ENCODE peak calls at places on chromosomes 7 and 10, in eight cellular contexts. One of them, this sample, is unnamed.
A peak's percentile ranks its signal among the peaks of the same experiment; 100 is the strongest.

GRCh38 chr10:90925078-90926029 is 4.5 kb upstream of the ANKRD1 start:
- DNase-seq in cardiac fibroblast: no peak
- DNase-seq in C1 segment of cervical spinal cord: no peak
- DNase-seq in right cardiac atrium: no peak
- DNase-seq in GDM1: no peak
- DNase-seq in transverse colon: no peak
- DNase-seq in anterior cingulate cortex: no peak
- DNase-seq in NCI-H1105 treated with DMSO at 0.1 percent for 48 hours: no peak
- DNase-seq in this sample: no peak

GRCh38 chr10:89369142-89370105 is 8.4 kb upstream of the IFIT1B start:
- DNase-seq in cardiac fibroblast: peak; percentile 72
- DNase-seq in C1 segment of cervical spinal cord: peak; percentile 26
- DNase-seq in right cardiac atrium: no peak
- DNase-seq in GDM1: peak; percentile 7
- DNase-seq in transverse colon: no peak
- DNase-seq in anterior cingulate cortex: no peak
- DNase-seq in NCI-H1105 treated with DMSO at 0.1 percent for 48 hours: peak; percentile 8
- DNase-seq in this sample: no peak

GRCh38 chr7:24757799-24758275 is 573 bp upstream of the GSDME start:
- DNase-seq in cardiac fibroblast: peak; percentile 50
- DNase-seq in C1 segment of cervical spinal cord: no peak
- DNase-seq in right cardiac atrium: no peak
- DNase-seq in GDM1: no peak
- DNase-seq in transverse colon: no peak
- DNase-seq in anterior cingulate cortex: no peak
- DNase-seq in NCI-H1105 treated with DMSO at 0.1 percent for 48 hours: no peak
- DNase-seq in this sample: no peak

GRCh38 chr7:81462672-81463071 is 307.2 kb downstream of the HGF start:
- DNase-seq in cardiac fibroblast: peak; percentile 88
- DNase-seq in C1 segment of cervical spinal cord: no peak
- DNase-seq in right cardiac atrium: no peak
- DNase-seq in GDM1: no peak
- DNase-seq in transverse colon: no peak
- DNase-seq in anterior cingulate cortex: no peak
- DNase-seq in NCI-H1105 treated with DMSO at 0.1 percent for 48 hours: no peak
- DNase-seq in this sample: no peak

GRCh38 chr7:78576196-78576595 is 777.6 kb downstream of the PHTF2 start:
- DNase-seq in cardiac fibroblast: peak; percentile 39
- DNase-seq in C1 segment of cervical spinal cord: no peak
- DNase-seq in right cardiac atrium: no peak
- DNase-seq in GDM1: no peak
- DNase-seq in transverse colon: no peak
- DNase-seq in anterior cingulate cortex: no peak
- DNase-seq in NCI-H1105 treated with DMSO at 0.1 percent for 48 hours: no peak
- DNase-seq in this sample: no peak

GRCh38 chr10:3486346-3487065 is 298.5 kb downstream of the KLF6 start:
- DNase-seq in cardiac fibroblast: peak; percentile 48
- DNase-seq in C1 segment of cervical spinal cord: no peak
- DNase-seq in right cardiac atrium: no peak
- DNase-seq in GDM1: no peak
- DNase-seq in transverse colon: peak; percentile 92
- DNase-seq in anterior cingulate cortex: no peak
- DNase-seq in NCI-H1105 treated with DMSO at 0.1 percent for 48 hours: peak; percentile 14
- DNase-seq in this sample: no peak

GRCh38 chr7:20798081-20798693 is 11.5 kb upstream of the SP8 start:
- DNase-seq in cardiac fibroblast: no peak
- DNase-seq in C1 segment of cervical spinal cord: no peak
- DNase-seq in right cardiac atrium: peak; percentile 72
- DNase-seq in GDM1: no peak
- DNase-seq in transverse colon: peak; percentile 69
- DNase-seq in anterior cingulate cortex: no peak
- DNase-seq in NCI-H1105 treated with DMSO at 0.1 percent for 48 hours: peak; percentile 66
- DNase-seq in this sample: no peak

GRCh38 chr10:521844-522243 is 167.6 kb downstream of the DIP2C start:
- DNase-seq in cardiac fibroblast: no peak
- DNase-seq in C1 segment of cervical spinal cord: peak; percentile 41
- DNase-seq in right cardiac atrium: peak; percentile 69
- DNase-seq in GDM1: no peak
- DNase-seq in transverse colon: no peak
- DNase-seq in anterior cingulate cortex: no peak
- DNase-seq in NCI-H1105 treated with DMSO at 0.1 percent for 48 hours: no peak
- DNase-seq in this sample: peak; percentile 87

GRCh38 chr10:132133005-132133404 is 53.7 kb upstream of the DPYSL4 start:
- DNase-seq in cardiac fibroblast: no peak
- DNase-seq in C1 segment of cervical spinal cord: peak; percentile 26
- DNase-seq in right cardiac atrium: peak; percentile 44
- DNase-seq in GDM1: no peak
- DNase-seq in transverse colon: no peak
- DNase-seq in anterior cingulate cortex: peak; percentile 25
- DNase-seq in NCI-H1105 treated with DMSO at 0.1 percent for 48 hours: no peak
- DNase-seq in this sample: no peak

GRCh38 chr10:105384056-105384455 is 743.0 kb downstream of the SORCS3 start:
- DNase-seq in cardiac fibroblast: no peak
- DNase-seq in C1 segment of cervical spinal cord: no peak
- DNase-seq in right cardiac atrium: no peak
- DNase-seq in GDM1: no peak
- DNase-seq in transverse colon: no peak
- DNase-seq in anterior cingulate cortex: no peak
- DNase-seq in NCI-H1105 treated with DMSO at 0.1 percent for 48 hours: no peak
- DNase-seq in this sample: no peak

GRCh38 chr7:158031820-158032424 is 555.7 kb downstream of the PTPRN2 start:
- DNase-seq in cardiac fibroblast: no peak
- DNase-seq in C1 segment of cervical spinal cord: no peak
- DNase-seq in right cardiac atrium: no peak
- DNase-seq in GDM1: no peak
- DNase-seq in transverse colon: no peak
- DNase-seq in anterior cingulate cortex: no peak
- DNase-seq in NCI-H1105 treated with DMSO at 0.1 percent for 48 hours: no peak
- DNase-seq in this sample: peak; percentile 59

GRCh38 chr7:157873181-157873580 is 536.4 kb downstream of the DNAJB6 start:
- DNase-seq in cardiac fibroblast: no peak
- DNase-seq in C1 segment of cervical spinal cord: no peak
- DNase-seq in right cardiac atrium: no peak
- DNase-seq in GDM1: no peak
- DNase-seq in transverse colon: no peak
- DNase-seq in anterior cingulate cortex: no peak
- DNase-seq in NCI-H1105 treated with DMSO at 0.1 percent for 48 hours: no peak
- DNase-seq in this sample: no peak

GRCh38 chr7:1120791-1121190 is 32.9 kb downstream of the GPER1 start:
- DNase-seq in cardiac fibroblast: no peak
- DNase-seq in C1 segment of cervical spinal cord: no peak
- DNase-seq in right cardiac atrium: no peak
- DNase-seq in GDM1: no peak
- DNase-seq in transverse colon: no peak
- DNase-seq in anterior cingulate cortex: no peak
- DNase-seq in NCI-H1105 treated with DMSO at 0.1 percent for 48 hours: no peak
- DNase-seq in this sample: no peak

GRCh38 chr7:22688034-22688433 is 39.0 kb upstream of the IL6 start:
- DNase-seq in cardiac fibroblast: no peak
- DNase-seq in C1 segment of cervical spinal cord: no peak
- DNase-seq in right cardiac atrium: no peak
- DNase-seq in GDM1: no peak
- DNase-seq in transverse colon: no peak
- DNase-seq in anterior cingulate cortex: no peak
- DNase-seq in NCI-H1105 treated with DMSO at 0.1 percent for 48 hours: no peak
- DNase-seq in this sample: no peak

GRCh38 chr7:129561677-129562424 is 49.7 kb upstream of the NRF1 start:
- DNase-seq in cardiac fibroblast: no peak
- DNase-seq in C1 segment of cervical spinal cord: no peak
- DNase-seq in right cardiac atrium: no peak
- DNase-seq in GDM1: no peak
- DNase-seq in transverse colon: no peak
- DNase-seq in anterior cingulate cortex: no peak
- DNase-seq in NCI-H1105 treated with DMSO at 0.1 percent for 48 hours: no peak
- DNase-seq in this sample: no peak

GRCh38 chr10:73865459-73866442 is 8.6 kb downstream of the CAMK2G start:
- DNase-seq in cardiac fibroblast: no peak
- DNase-seq in C1 segment of cervical spinal cord: no peak
- DNase-seq in right cardiac atrium: peak; percentile 81
- DNase-seq in GDM1: peak; percentile 93
- DNase-seq in transverse colon: peak; percentile 61
- DNase-seq in anterior cingulate cortex: no peak
- DNase-seq in NCI-H1105 treated with DMSO at 0.1 percent for 48 hours: no peak
- DNase-seq in this sample: no peak

GRCh38 chr7:86320341-86320740 is 323.4 kb upstream of the GRM3 start:
- DNase-seq in cardiac fibroblast: no peak
- DNase-seq in C1 segment of cervical spinal cord: no peak
- DNase-seq in right cardiac atrium: no peak
- DNase-seq in GDM1: no peak
- DNase-seq in transverse colon: no peak
- DNase-seq in anterior cingulate cortex: no peak
- DNase-seq in NCI-H1105 treated with DMSO at 0.1 percent for 48 hours: no peak
- DNase-seq in this sample: no peak

GRCh38 chr10:27240891-27241639 is 468 bp upstream of the ACBD5 start:
- DNase-seq in cardiac fibroblast: peak; percentile 34
- DNase-seq in C1 segment of cervical spinal cord: peak; percentile 74
- DNase-seq in right cardiac atrium: peak; percentile 67
- DNase-seq in GDM1: peak; percentile 36
- DNase-seq in transverse colon: peak; percentile 17
- DNase-seq in anterior cingulate cortex: no peak
- DNase-seq in NCI-H1105 treated with DMSO at 0.1 percent for 48 hours: no peak
- DNase-seq in this sample: peak; percentile 81

GRCh38 chr7:107891619-107892366 is 810 bp downstream of the DLD start:
- DNase-seq in cardiac fibroblast: peak; percentile 55
- DNase-seq in C1 segment of cervical spinal cord: no peak
- DNase-seq in right cardiac atrium: no peak
- DNase-seq in GDM1: no peak
- DNase-seq in transverse colon: no peak
- DNase-seq in anterior cingulate cortex: no peak
- DNase-seq in NCI-H1105 treated with DMSO at 0.1 percent for 48 hours: no peak
- DNase-seq in this sample: no peak

GRCh38 chr7:117118579-117119180 is 165.4 kb downstream of the ST7 start:
- DNase-seq in cardiac fibroblast: no peak
- DNase-seq in C1 segment of cervical spinal cord: no peak
- DNase-seq in right cardiac atrium: no peak
- DNase-seq in GDM1: no peak
- DNase-seq in transverse colon: no peak
- DNase-seq in anterior cingulate cortex: no peak
- DNase-seq in NCI-H1105 treated with DMSO at 0.1 percent for 48 hours: no peak
- DNase-seq in this sample: no peak

GRCh38 chr10:88657901-88658300 is 6.3 kb upstream of the LIPF start:
- DNase-seq in cardiac fibroblast: peak; percentile 50
- DNase-seq in C1 segment of cervical spinal cord: no peak
- DNase-seq in right cardiac atrium: no peak
- DNase-seq in GDM1: no peak
- DNase-seq in transverse colon: no peak
- DNase-seq in anterior cingulate cortex: no peak
- DNase-seq in NCI-H1105 treated with DMSO at 0.1 percent for 48 hours: no peak
- DNase-seq in this sample: no peak

GRCh38 chr7:117230276-117231046 is 92.4 kb downstream of the WNT2 start:
- DNase-seq in cardiac fibroblast: peak; percentile 46
- DNase-seq in C1 segment of cervical spinal cord: no peak
- DNase-seq in right cardiac atrium: no peak
- DNase-seq in GDM1: no peak
- DNase-seq in transverse colon: no peak
- DNase-seq in anterior cingulate cortex: no peak
- DNase-seq in NCI-H1105 treated with DMSO at 0.1 percent for 48 hours: no peak
- DNase-seq in this sample: no peak

GRCh38 chr10:91552706-91553105 is 80.2 kb downstream of the PPP1R3C start:
- DNase-seq in cardiac fibroblast: peak; percentile 53
- DNase-seq in C1 segment of cervical spinal cord: no peak
- DNase-seq in right cardiac atrium: peak; percentile 67
- DNase-seq in GDM1: no peak
- DNase-seq in transverse colon: no peak
- DNase-seq in anterior cingulate cortex: no peak
- DNase-seq in NCI-H1105 treated with DMSO at 0.1 percent for 48 hours: no peak
- DNase-seq in this sample: no peak

GRCh38 chr7:141688038-141688437 is 13.9 kb downstream of the DENND11 start:
- DNase-seq in cardiac fibroblast: no peak
- DNase-seq in C1 segment of cervical spinal cord: no peak
- DNase-seq in right cardiac atrium: no peak
- DNase-seq in GDM1: no peak
- DNase-seq in transverse colon: no peak
- DNase-seq in anterior cingulate cortex: no peak
- DNase-seq in NCI-H1105 treated with DMSO at 0.1 percent for 48 hours: no peak
- DNase-seq in this sample: no peak

GRCh38 chr7:155407799-155408198 is 50.1 kb upstream of the EN2 start:
- DNase-seq in cardiac fibroblast: no peak
- DNase-seq in C1 segment of cervical spinal cord: no peak
- DNase-seq in right cardiac atrium: no peak
- DNase-seq in GDM1: no peak
- DNase-seq in transverse colon: no peak
- DNase-seq in anterior cingulate cortex: no peak
- DNase-seq in NCI-H1105 treated with DMSO at 0.1 percent for 48 hours: no peak
- DNase-seq in this sample: no peak

GRCh38 chr10:98411166-98411565 is 3.8 kb downstream of the PYROXD2 start:
- DNase-seq in cardiac fibroblast: no peak
- DNase-seq in C1 segment of cervical spinal cord: no peak
- DNase-seq in right cardiac atrium: no peak
- DNase-seq in GDM1: no peak
- DNase-seq in transverse colon: no peak
- DNase-seq in anterior cingulate cortex: no peak
- DNase-seq in NCI-H1105 treated with DMSO at 0.1 percent for 48 hours: no peak
- DNase-seq in this sample: no peak

GRCh38 chr7:101565601-101566209 is 63.4 kb downstream of the MYL10 start:
- DNase-seq in cardiac fibroblast: no peak
- DNase-seq in C1 segment of cervical spinal cord: no peak
- DNase-seq in right cardiac atrium: no peak
- DNase-seq in GDM1: no peak
- DNase-seq in transverse colon: peak; percentile 6
- DNase-seq in anterior cingulate cortex: no peak
- DNase-seq in NCI-H1105 treated with DMSO at 0.1 percent for 48 hours: no peak
- DNase-seq in this sample: peak; percentile 51